ENCODE peak calls at places on chromosome 20, in five cellular contexts. One of them, this sample, is unnamed.
A peak's percentile ranks its signal among the peaks of the same experiment; 100 is the strongest.

GRCh38 chr20:17646901-17647301 is 35.1 kb downstream of the RRBP1 start:
- DNase-seq in NCI-H2081: peak; percentile 76
- DNase-seq in PC-3: no peak
- DNase-seq in right atrium auricular region: no peak
- DNase-seq in globus pallidus: no peak
- DNase-seq in this sample: no peak

GRCh38 chr20:1122388-1123315 is 4.2 kb downstream of the PSMF1 start:
- DNase-seq in right atrium auricular region: no peak
- DNase-seq in NCI-H2081: peak; percentile 51
- DNase-seq in PC-3: peak; percentile 76
- DNase-seq in globus pallidus: peak; percentile 33
- DNase-seq in this sample: peak; percentile 35

GRCh38 chr20:56630086-56630493 is 984 bp downstream of the TFAP2C start:
- DNase-seq in NCI-H2081: no peak
- DNase-seq in PC-3: peak; percentile 97
- DNase-seq in right atrium auricular region: no peak
- DNase-seq in globus pallidus: no peak
- DNase-seq in this sample: peak; percentile 63

GRCh38 chr20:51752343-51752951 is 15.7 kb downstream of the ATP9A start:
- DNase-seq in right atrium auricular region: no peak
- DNase-seq in NCI-H2081: no peak
- DNase-seq in globus pallidus: no peak
- DNase-seq in PC-3: peak; percentile 97
- DNase-seq in this sample: peak; percentile 83

GRCh38 chr20:58990651-58991445 is 9.8 kb downstream of the NELFCD start:
- DNase-seq in PC-3: no peak
- DNase-seq in globus pallidus: peak; percentile 33
- DNase-seq in right atrium auricular region: no peak
- DNase-seq in NCI-H2081: no peak
- DNase-seq in this sample: no peak

GRCh38 chr20:11432407-11432806 is 485.3 kb upstream of the BTBD3 start:
- DNase-seq in globus pallidus: no peak
- DNase-seq in PC-3: peak; percentile 92
- DNase-seq in NCI-H2081: no peak
- DNase-seq in right atrium auricular region: no peak
- DNase-seq in this sample: peak; percentile 90

GRCh38 chr20:55586626-55587025 is 418.7 kb downstream of the CBLN4 start:
- DNase-seq in right atrium auricular region: no peak
- DNase-seq in NCI-H2081: no peak
- DNase-seq in PC-3: no peak
- DNase-seq in globus pallidus: no peak
- DNase-seq in this sample: no peak

GRCh38 chr20:22464312-22465003 is 119.9 kb downstream of the FOXA2 start:
- DNase-seq in PC-3: no peak
- DNase-seq in globus pallidus: no peak
- DNase-seq in right atrium auricular region: no peak
- DNase-seq in NCI-H2081: peak; percentile 66
- DNase-seq in this sample: no peak

GRCh38 chr20:22700387-22700786 is 116.0 kb upstream of the FOXA2 start:
- DNase-seq in right atrium auricular region: no peak
- DNase-seq in NCI-H2081: peak; percentile 9
- DNase-seq in globus pallidus: no peak
- DNase-seq in PC-3: peak; percentile 14
- DNase-seq in this sample: no peak

GRCh38 chr20:46324960-46325703 is 16.8 kb upstream of the CDH22 start:
- DNase-seq in PC-3: peak; percentile 59
- DNase-seq in globus pallidus: no peak
- DNase-seq in NCI-H2081: peak; percentile 16
- DNase-seq in right atrium auricular region: no peak
- DNase-seq in this sample: peak; percentile 44

GRCh38 chr20:44104807-44105517 is 82.0 kb downstream of the JPH2 start:
- DNase-seq in globus pallidus: no peak
- DNase-seq in PC-3: peak; percentile 84
- DNase-seq in NCI-H2081: no peak
- DNase-seq in right atrium auricular region: no peak
- DNase-seq in this sample: peak; percentile 23

GRCh38 chr20:38935285-38935684 is 9.1 kb downstream of the FAM83D start:
- DNase-seq in right atrium auricular region: no peak
- DNase-seq in NCI-H2081: no peak
- DNase-seq in PC-3: peak; percentile 41
- DNase-seq in globus pallidus: no peak
- DNase-seq in this sample: peak; percentile 44

GRCh38 chr20:32842688-32843524 is 15.8 kb upstream of the EFCAB8 start:
- DNase-seq in PC-3: no peak
- DNase-seq in NCI-H2081: no peak
- DNase-seq in right atrium auricular region: no peak
- DNase-seq in globus pallidus: no peak
- DNase-seq in this sample: no peak

GRCh38 chr20:3323398-3323797 is 84.1 kb downstream of the DNAAF9 start:
- DNase-seq in globus pallidus: no peak
- DNase-seq in NCI-H2081: no peak
- DNase-seq in PC-3: peak; percentile 20
- DNase-seq in right atrium auricular region: no peak
- DNase-seq in this sample: no peak

GRCh38 chr20:8983478-8984345 is 85.2 kb upstream of the PLCB4 start:
- DNase-seq in NCI-H2081: no peak
- DNase-seq in globus pallidus: no peak
- DNase-seq in PC-3: no peak
- DNase-seq in right atrium auricular region: no peak
- DNase-seq in this sample: no peak

GRCh38 chr20:34526466-34526865 is 10.2 kb downstream of the DYNLRB1 start:
- DNase-seq in NCI-H2081: no peak
- DNase-seq in globus pallidus: peak; percentile 32
- DNase-seq in PC-3: no peak
- DNase-seq in right atrium auricular region: no peak
- DNase-seq in this sample: peak; percentile 37

GRCh38 chr20:52294106-52294628 is 102.6 kb upstream of the ZFP64 start:
- DNase-seq in NCI-H2081: no peak
- DNase-seq in PC-3: peak; percentile 28
- DNase-seq in right atrium auricular region: no peak
- DNase-seq in globus pallidus: no peak
- DNase-seq in this sample: peak; percentile 5

GRCh38 chr20:34999021-34999451 is 43.4 kb downstream of the MYH7B start:
- DNase-seq in NCI-H2081: no peak
- DNase-seq in globus pallidus: no peak
- DNase-seq in right atrium auricular region: no peak
- DNase-seq in PC-3: no peak
- DNase-seq in this sample: no peak

GRCh38 chr20:8766868-8767390 is 302.0 kb upstream of the PLCB4 start:
- DNase-seq in globus pallidus: no peak
- DNase-seq in NCI-H2081: no peak
- DNase-seq in PC-3: no peak
- DNase-seq in right atrium auricular region: no peak
- DNase-seq in this sample: no peak

GRCh38 chr20:62500237-62500864 is 24.6 kb upstream of the GATA5 start:
- DNase-seq in PC-3: peak; percentile 73
- DNase-seq in right atrium auricular region: peak; percentile 75
- DNase-seq in NCI-H2081: peak; percentile 38
- DNase-seq in globus pallidus: peak; percentile 35
- DNase-seq in this sample: peak; percentile 64

GRCh38 chr20:48739395-48740268 is 88.2 kb downstream of the PREX1 start:
- DNase-seq in NCI-H2081: no peak
- DNase-seq in right atrium auricular region: no peak
- DNase-seq in globus pallidus: no peak
- DNase-seq in PC-3: no peak
- DNase-seq in this sample: no peak

GRCh38 chr20:52279667-52280180 is 88.1 kb upstream of the ZFP64 start:
- DNase-seq in PC-3: no peak
- DNase-seq in NCI-H2081: no peak
- DNase-seq in globus pallidus: no peak
- DNase-seq in right atrium auricular region: no peak
- DNase-seq in this sample: no peak

GRCh38 chr20:50711113-50711825 is 19.9 kb upstream of the RIPOR3 start:
- DNase-seq in NCI-H2081: no peak
- DNase-seq in PC-3: peak; percentile 58
- DNase-seq in right atrium auricular region: no peak
- DNase-seq in globus pallidus: no peak
- DNase-seq in this sample: no peak

GRCh38 chr20:60240986-60241385 is 282.8 kb downstream of the CDH26 start:
- DNase-seq in NCI-H2081: no peak
- DNase-seq in PC-3: no peak
- DNase-seq in right atrium auricular region: no peak
- DNase-seq in globus pallidus: no peak
- DNase-seq in this sample: no peak

GRCh38 chr20:3995067-3995748 is 20.1 kb downstream of the RNF24 start:
- DNase-seq in globus pallidus: no peak
- DNase-seq in NCI-H2081: no peak
- DNase-seq in right atrium auricular region: no peak
- DNase-seq in PC-3: peak; percentile 36
- DNase-seq in this sample: peak; percentile 61

GRCh38 chr20:60210779-60211617 is 252.8 kb downstream of the CDH26 start:
- DNase-seq in globus pallidus: peak; percentile 51
- DNase-seq in NCI-H2081: peak; percentile 33
- DNase-seq in PC-3: peak; percentile 68
- DNase-seq in right atrium auricular region: peak; percentile 67
- DNase-seq in this sample: peak; percentile 57

GRCh38 chr20:2379511-2380229 is 1.0 kb upstream of the TGM6 start:
- DNase-seq in right atrium auricular region: no peak
- DNase-seq in NCI-H2081: no peak
- DNase-seq in globus pallidus: no peak
- DNase-seq in PC-3: no peak
- DNase-seq in this sample: no peak

GRCh38 chr20:38204936-38205435 is 39.9 kb upstream of the TGM2 start:
- DNase-seq in PC-3: no peak
- DNase-seq in globus pallidus: no peak
- DNase-seq in NCI-H2081: no peak
- DNase-seq in right atrium auricular region: no peak
- DNase-seq in this sample: no peak

This sample was measured in kidney tubule cell.